ENCODE peak calls at places on chromosomes 5 and 9, in four cellular contexts. I, B, X and L are unnamed samples.

GRCh38 chr9:95557142-95557541 is 40.4 kb upstream of the PTCH1 start:
- DNase-seq in I (no peak), B (no peak), X (no peak), L (no peak)

GRCh38 chr5:59583810-59584562 is 309.5 kb downstream of the PDE4D start:
- DNase-seq in I (no peak), B (no peak), X (no peak), L (no peak)

GRCh38 chr5:98927242-98927987 is 1.4 kb downstream of the CHD1 start:
- DNase-seq in I (no peak), B (no peak), X (no peak), L (no peak)

GRCh38 chr5:30401479-30402058 is 791.9 kb upstream of the CDH6 start:
- DNase-seq in I (no peak), B (no peak), X (no peak), L (no peak)

GRCh38 chr5:52864376-52864775 is 76.7 kb downstream of the ITGA1 start:
- DNase-seq in I (no peak), B (no peak), X (no peak), L (no peak)

GRCh38 chr5:67366961-67367360 is 170.4 kb upstream of the CD180 start:
- DNase-seq in I (no peak), B (no peak), X (no peak), L (no peak)

GRCh38 chr9:95171001-95171400 is 146.5 kb downstream of the FANCC start:
- DNase-seq in I (no peak), B (no peak), X (peak), L (no peak)

GRCh38 chr9:98726735-98727134 is 18.0 kb upstream of the GABBR2 start:
- DNase-seq in I (no peak), B (no peak), X (peak), L (no peak)

GRCh38 chr5:131810510-131811249 is 13.9 kb upstream of the FNIP1 start:
- DNase-seq in I (no peak), B (no peak), X (no peak), L (no peak)

GRCh38 chr5:116542619-116543018 is 32.0 kb downstream of the SEMA6A start:
- DNase-seq in I (no peak), B (no peak), X (no peak), L (no peak)

GRCh38 chr5:149423287-149424268 is 44.5 kb upstream of the IL17B start:
- DNase-seq in I (no peak), B (no peak), X (no peak), L (no peak)

GRCh38 chr9:14769235-14769580 is 46.7 kb upstream of the CER1 start:
- DNase-seq in I (no peak), B (no peak), X (no peak), L (no peak)